ENCODE peak calls at places on chromosomes 4 and X, in six cellular contexts. I is fibroblast of the aortic adventitia; V is GM20000; A is H7; J is HCEC 1CT; Y is activated naive CD4-positive, alpha-beta T cell treated with anti-CD3 and anti-CD28 coated beads, Interleukin-2, amount 50 U/mL, for 72 hours. W is an unnamed sample.

GRCh38 chr4:40630335-40631021 is 814 bp upstream of the RBM47 start:
- DNase-seq in I (no peak), V (peak; percentile 81), A (peak; percentile 79), J (no peak), Y (no peak), W (no peak)

GRCh38 chr4:88275516-88275915 is 8.8 kb downstream of the PPM1K start:
- DNase-seq in I (no peak), V (peak; percentile 16), A (no peak), J (peak; percentile 45), Y (no peak), W (no peak)

GRCh38 chrX:38675856-38676255 is 114.5 kb downstream of the TSPAN7 start:
- DNase-seq in I (no peak), V (no peak), A (no peak), J (no peak), Y (no peak), W (no peak)

GRCh38 chrX:10341309-10341708 is 184.5 kb downstream of the CLCN4 start:
- DNase-seq in I (no peak), V (no peak), A (no peak), J (no peak), Y (no peak), W (peak; percentile 20)

GRCh38 chr4:23822181-23822580 is 67.7 kb downstream of the PPARGC1A start:
- DNase-seq in I (no peak), V (no peak), A (no peak), J (peak; percentile 29), Y (no peak), W (no peak)

GRCh38 chr4:2793920-2794706 is 1.2 kb downstream of the SH3BP2 start:
- DNase-seq in I (peak; percentile 62), V (no peak), A (no peak), J (peak; percentile 2), Y (peak; percentile 54), W (no peak)

GRCh38 chr4:42404001-42404400 is 6.7 kb downstream of the SHISA3 start:
- DNase-seq in I (no peak), V (no peak), A (peak; percentile 77), J (no peak), Y (no peak), W (no peak)

GRCh38 chr4:21638171-21638715 is 310.3 kb downstream of the KCNIP4 start:
- DNase-seq in I (no peak), V (no peak), A (no peak), J (no peak), Y (no peak), W (no peak)

GRCh38 chr4:8911311-8912088 is 39.9 kb upstream of the HMX1 start:
- DNase-seq in I (no peak), V (no peak), A (peak; percentile 70), J (no peak), Y (peak; percentile 34), W (no peak)

GRCh38 chrX:1623691-1624090 is 8.8 kb downstream of the ASMT start:
- DNase-seq in I (no peak), V (no peak), A (no peak), J (no peak), Y (no peak), W (no peak)

GRCh38 chr4:122588453-122589238 is 32.2 kb downstream of the IL21 start:
- DNase-seq in I (peak; percentile 40), V (no peak), A (no peak), J (peak; percentile 76), Y (no peak), W (no peak)

GRCh38 chr4:186889876-186890643 is 166.4 kb upstream of the FAT1 start:
- DNase-seq in I (no peak), V (no peak), A (no peak), J (no peak), Y (no peak), W (no peak)

GRCh38 chrX:45758738-45759397 is 558.2 kb upstream of the DIPK2B start:
- DNase-seq in I (no peak), V (no peak), A (no peak), J (peak; percentile 49), Y (no peak), W (no peak)